ENCODE peak calls at places on chromosomes 3 and 15, in eight cellular contexts. P is upper lobe of right lung, G is BE2C, I is Peyer's patch, L is OCI-LY7, S is body of pancreas, J is esophagus squamous epithelium, U is aorta. D is an unnamed sample.

GRCh38 chr3:194084284-194084683 is 51.7 kb upstream of the HES1 start:
- DNase-seq in P (no peak), G (no peak), I (peak; percentile 59), L (peak; percentile 70), S (no peak), J (no peak), U (no peak), D (no peak)

GRCh38 chr3:149000207-149000745 is 8.9 kb downstream of the GYG1 start:
- DNase-seq in P (no peak), G (no peak), I (no peak), L (no peak), S (no peak), J (no peak), U (no peak), D (no peak)

GRCh38 chr15:51726302-51727073 is 11.0 kb downstream of the LYSMD2 start:
- DNase-seq in P (no peak), G (peak; percentile 91), I (peak; percentile 64), L (no peak), S (peak; percentile 37), J (no peak), U (no peak), D (peak; percentile 56)

GRCh38 chr3:43584043-43584826 is 37.6 kb downstream of the ANO10 start:
- DNase-seq in P (no peak), G (no peak), I (no peak), L (no peak), S (no peak), J (no peak), U (no peak), D (no peak)

GRCh38 chr3:186922790-186923189 is 7.5 kb upstream of the ST6GAL1 start:
- DNase-seq in P (no peak), G (no peak), I (no peak), L (no peak), S (no peak), J (no peak), U (no peak), D (no peak)

GRCh38 chr3:339346-339745 is 142.8 kb downstream of the CHL1 start:
- DNase-seq in P (no peak), G (no peak), I (no peak), L (no peak), S (no peak), J (no peak), U (no peak), D (no peak)

GRCh38 chr3:170274641-170275040 is 52.4 kb downstream of the PRKCI start:
- DNase-seq in P (no peak), G (no peak), I (no peak), L (no peak), S (no peak), J (no peak), U (no peak), D (no peak)

GRCh38 chr3:46713898-46714552 is 3.6 kb downstream of the PRSS50 start:
- DNase-seq in P (peak; percentile 73), G (no peak), I (peak; percentile 45), L (no peak), S (no peak), J (no peak), U (peak; percentile 41), D (no peak)

GRCh38 chr3:151171145-151171544 is 31.9 kb downstream of the GPR171 start:
- DNase-seq in P (no peak), G (no peak), I (peak; percentile 74), L (peak; percentile 38), S (no peak), J (no peak), U (peak; percentile 54), D (peak; percentile 38)

GRCh38 chr15:43104426-43104825 is 1.4 kb downstream of the UBR1 start:
- DNase-seq in P (no peak), G (no peak), I (no peak), L (no peak), S (no peak), J (no peak), U (no peak), D (no peak)
- H3K4me3 ChIP-seq in P (peak overlapping the region; percentile 90), G (peak overlapping the region; percentile 98), I (no peak overlapping the region), L (peak overlapping the region; percentile 91), S (no peak overlapping the region), J (peak overlapping the region; percentile 66), U (peak overlapping the region; percentile 14), D (peak overlapping the region; percentile 98)

GRCh38 chr3:50270841-50271240 is 1.9 kb downstream of the SEMA3B start:
- DNase-seq in P (no peak), G (no peak), I (no peak), L (no peak), S (no peak), J (no peak), U (peak; percentile 44), D (no peak)
- H3K4me3 ChIP-seq in P (no peak overlapping the region), G (no peak overlapping the region), I (no peak overlapping the region), L (no peak overlapping the region), S (no peak overlapping the region), J (no peak overlapping the region), U (no peak overlapping the region), D (no peak overlapping the region)

GRCh38 chr3:3192481-3192764 is 12.9 kb upstream of the CRBN start:
- DNase-seq in P (no peak), G (no peak), I (no peak), L (no peak), S (no peak), J (no peak), U (no peak), D (no peak)
- H3K4me3 ChIP-seq in P (no peak overlapping the region), G (no peak overlapping the region), I (no peak overlapping the region), L (no peak overlapping the region), S (no peak overlapping the region), J (no peak overlapping the region), U (no peak overlapping the region), D (no peak overlapping the region)

DNA sequence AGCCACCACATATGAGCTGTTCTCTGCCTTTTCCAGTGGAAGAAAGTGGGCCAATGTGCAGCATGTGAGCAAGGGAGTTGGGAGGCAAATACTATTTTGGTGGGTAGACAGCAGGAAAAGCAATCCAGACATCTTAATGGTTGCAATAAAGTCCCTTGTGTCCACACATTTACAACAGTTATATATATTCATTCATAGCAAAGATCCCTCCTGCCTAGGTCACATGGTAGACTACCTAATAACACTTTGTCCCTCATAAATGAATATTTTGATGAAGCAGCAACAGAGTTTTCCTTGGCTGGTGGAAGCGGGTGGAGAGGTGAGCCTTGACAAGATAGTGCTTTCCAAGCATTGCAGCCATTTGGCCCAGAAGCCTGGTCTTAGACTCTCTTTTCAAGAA is 6.2 kb upstream of the NSMCE3 start:
- DNase-seq in P (no peak), G (no peak), I (no peak), L (no peak), S (no peak), J (no peak), U (no peak), D (no peak)
- H3K4me3 ChIP-seq in P (no peak overlapping the region), G (no peak overlapping the region), I (no peak overlapping the region), L (no peak overlapping the region), S (no peak overlapping the region), J (no peak overlapping the region), U (no peak overlapping the region), D (no peak overlapping the region)

GRCh38 chr3:120284702-120285507 is at the start of gene GPR156:
- DNase-seq in P (no peak), G (peak; percentile 39), I (no peak), L (no peak), S (no peak), J (no peak), U (no peak), D (no peak)
- H3K4me3 ChIP-seq in P (peak within 1 kb of the TSS; percentile 50), G (peak within 1 kb of the TSS; percentile 44), I (peak within 1 kb of the TSS; percentile 28), L (no peak within 1 kb of the TSS), S (no peak within 1 kb of the TSS), J (peak within 1 kb of the TSS; percentile 73), U (peak within 1 kb of the TSS; percentile 51), D (peak within 1 kb of the TSS; percentile 49)

D was measured in gastrocnemius medialis.